ENCODE peak calls at places on chromosome 7, in seven cellular contexts. V, M, T, J, Z, S and E are unnamed samples.

GRCh38 chr7:151632750-151633515 is 113.2 kb upstream of the RHEB start:
- DNase-seq in V (peak; percentile 35), T (peak; percentile 16), J (no peak), S (peak; percentile 74), Z (peak; percentile 5), M (peak; percentile 67), E (peak; percentile 70)

GRCh38 chr7:128931965-128932861 is 5.5 kb upstream of the IRF5 start:
- DNase-seq in S (no peak), V (no peak), Z (no peak), J (no peak), M (no peak), T (no peak), E (no peak)

GRCh38 chr7:99143853-99144672 is at the start of gene SMURF1:
- DNase-seq in V (peak; percentile 66), S (peak; percentile 92), T (peak; percentile 44), M (peak; percentile 80), Z (peak; percentile 53), J (peak; percentile 90), E (peak; percentile 86)

GRCh38 chr7:87628780-87629569 is 777 bp downstream of the RUNDC3B start:
- DNase-seq in S (peak; percentile 62), M (peak; percentile 89), V (peak; percentile 15), J (peak; percentile 53), T (no peak), Z (no peak), E (peak; percentile 11)

GRCh38 chr7:74399006-74399405 is 54.7 kb upstream of the GTF2IRD1 start:
- DNase-seq in M (no peak), T (no peak), S (no peak), J (no peak), V (no peak), Z (no peak), E (no peak)

GRCh38 chr7:17976952-17977351 is 36.7 kb upstream of the SNX13 start:
- DNase-seq in Z (no peak), M (no peak), V (no peak), S (no peak), J (no peak), T (no peak), E (no peak)

GRCh38 chr7:44293561-44294324 is 31.7 kb downstream of the CAMK2B start:
- DNase-seq in S (peak; percentile 57), M (peak; percentile 41), T (no peak), Z (no peak), V (no peak), J (no peak), E (no peak)

GRCh38 chr7:41817386-41817785 is 114.5 kb upstream of the INHBA start:
- DNase-seq in S (no peak), V (peak; percentile 21), T (no peak), Z (no peak), M (no peak), J (peak; percentile 14), E (no peak)